ENCODE peak calls at places on chromosome 7, in five cellular contexts. One of them, this sample, is unnamed.

GRCh38 chr7:74180866-74181265 is 6.7 kb downstream of the EIF4H start:
- DNase-seq in WERI-Rb-1: no peak
- DNase-seq in ACHN: no peak
- DNase-seq in CD8-positive, alpha-beta T cell: no peak
- DNase-seq in activated naive CD4-positive, alpha-beta T cell treated with Interleukin-2 at 50 U/mL for 16 hours: no peak
- DNase-seq in this sample: no peak

GRCh38 chr7:133770863-133771492 is 356.2 kb upstream of the LRGUK start:
- DNase-seq in activated naive CD4-positive, alpha-beta T cell treated with Interleukin-2 at 50 U/mL for 16 hours: no peak
- DNase-seq in WERI-Rb-1: no peak
- DNase-seq in CD8-positive, alpha-beta T cell: no peak
- DNase-seq in ACHN: peak; percentile 90
- DNase-seq in this sample: peak; percentile 74

GRCh38 chr7:44595934-44596635 is 10.3 kb upstream of the OGDH start:
- DNase-seq in CD8-positive, alpha-beta T cell: no peak
- DNase-seq in WERI-Rb-1: no peak
- DNase-seq in activated naive CD4-positive, alpha-beta T cell treated with Interleukin-2 at 50 U/mL for 16 hours: no peak
- DNase-seq in ACHN: peak; percentile 48
- DNase-seq in this sample: peak; percentile 79

GRCh38 chr7:120843121-120843520 is 14.8 kb downstream of the TSPAN12 start:
- DNase-seq in ACHN: no peak
- DNase-seq in activated naive CD4-positive, alpha-beta T cell treated with Interleukin-2 at 50 U/mL for 16 hours: no peak
- DNase-seq in CD8-positive, alpha-beta T cell: no peak
- DNase-seq in WERI-Rb-1: no peak
- DNase-seq in this sample: no peak

GRCh38 chr7:91299952-91300775 is 35.9 kb downstream of the FZD1 start:
- DNase-seq in activated naive CD4-positive, alpha-beta T cell treated with Interleukin-2 at 50 U/mL for 16 hours: no peak
- DNase-seq in CD8-positive, alpha-beta T cell: no peak
- DNase-seq in ACHN: no peak
- DNase-seq in WERI-Rb-1: no peak
- DNase-seq in this sample: no peak

GRCh38 chr7:4765776-4766490 is 9.5 kb upstream of the AP5Z1 start:
- DNase-seq in ACHN: no peak
- DNase-seq in activated naive CD4-positive, alpha-beta T cell treated with Interleukin-2 at 50 U/mL for 16 hours: no peak
- DNase-seq in WERI-Rb-1: no peak
- DNase-seq in CD8-positive, alpha-beta T cell: peak; percentile 6
- DNase-seq in this sample: no peak

GRCh38 chr7:137874390-137874789 is 27.6 kb upstream of the DGKI start:
- DNase-seq in CD8-positive, alpha-beta T cell: no peak
- DNase-seq in activated naive CD4-positive, alpha-beta T cell treated with Interleukin-2 at 50 U/mL for 16 hours: no peak
- DNase-seq in ACHN: peak; percentile 81
- DNase-seq in WERI-Rb-1: no peak
- DNase-seq in this sample: peak; percentile 83

GRCh38 chr7:2003931-2004812 is 228.6 kb downstream of the MAD1L1 start:
- DNase-seq in WERI-Rb-1: no peak
- DNase-seq in ACHN: no peak
- DNase-seq in activated naive CD4-positive, alpha-beta T cell treated with Interleukin-2 at 50 U/mL for 16 hours: no peak
- DNase-seq in CD8-positive, alpha-beta T cell: peak; percentile 17
- DNase-seq in this sample: no peak

GRCh38 chr7:151924508-151924907 is 31.7 kb upstream of the GALNTL5 start:
- DNase-seq in WERI-Rb-1: no peak
- DNase-seq in CD8-positive, alpha-beta T cell: no peak
- DNase-seq in activated naive CD4-positive, alpha-beta T cell treated with Interleukin-2 at 50 U/mL for 16 hours: no peak
- DNase-seq in ACHN: no peak
- DNase-seq in this sample: no peak

GRCh38 chr7:104008107-104008506 is 18.6 kb upstream of the RELN start:
- DNase-seq in WERI-Rb-1: no peak
- DNase-seq in activated naive CD4-positive, alpha-beta T cell treated with Interleukin-2 at 50 U/mL for 16 hours: no peak
- DNase-seq in CD8-positive, alpha-beta T cell: no peak
- DNase-seq in ACHN: no peak
- DNase-seq in this sample: no peak

GRCh38 chr7:140677496-140677895 is 4.8 kb downstream of the ADCK2 start:
- DNase-seq in activated naive CD4-positive, alpha-beta T cell treated with Interleukin-2 at 50 U/mL for 16 hours: no peak
- DNase-seq in ACHN: no peak
- DNase-seq in CD8-positive, alpha-beta T cell: no peak
- DNase-seq in WERI-Rb-1: no peak
- DNase-seq in this sample: no peak

GRCh38 chr7:28957064-28957821 is 887 bp downstream of the TRIL start:
- DNase-seq in WERI-Rb-1: peak; percentile 31
- DNase-seq in activated naive CD4-positive, alpha-beta T cell treated with Interleukin-2 at 50 U/mL for 16 hours: no peak
- DNase-seq in ACHN: no peak
- DNase-seq in CD8-positive, alpha-beta T cell: no peak
- DNase-seq in this sample: no peak

GRCh38 chr7:45456747-45457146 is 117.4 kb upstream of the ADCY1 start:
- DNase-seq in activated naive CD4-positive, alpha-beta T cell treated with Interleukin-2 at 50 U/mL for 16 hours: no peak
- DNase-seq in WERI-Rb-1: no peak
- DNase-seq in CD8-positive, alpha-beta T cell: no peak
- DNase-seq in ACHN: no peak
- DNase-seq in this sample: no peak

GRCh38 chr7:17849504-17849903 is 90.8 kb downstream of the SNX13 start:
- DNase-seq in WERI-Rb-1: no peak
- DNase-seq in activated naive CD4-positive, alpha-beta T cell treated with Interleukin-2 at 50 U/mL for 16 hours: no peak
- DNase-seq in CD8-positive, alpha-beta T cell: no peak
- DNase-seq in ACHN: no peak
- DNase-seq in this sample: no peak

GRCh38 chr7:26664735-26665420 is 199.5 kb downstream of the SKAP2 start:
- DNase-seq in WERI-Rb-1: no peak
- DNase-seq in activated naive CD4-positive, alpha-beta T cell treated with Interleukin-2 at 50 U/mL for 16 hours: peak; percentile 10
- DNase-seq in ACHN: peak; percentile 89
- DNase-seq in CD8-positive, alpha-beta T cell: peak; percentile 55
- DNase-seq in this sample: peak; percentile 64

GRCh38 chr7:49483142-49483541 is 290.3 kb upstream of the VWC2 start:
- DNase-seq in ACHN: peak; percentile 54
- DNase-seq in activated naive CD4-positive, alpha-beta T cell treated with Interleukin-2 at 50 U/mL for 16 hours: no peak
- DNase-seq in CD8-positive, alpha-beta T cell: no peak
- DNase-seq in WERI-Rb-1: peak; percentile 15
- DNase-seq in this sample: peak; percentile 9

GRCh38 chr7:98178321-98178720 is 32.9 kb upstream of the BHLHA15 start:
- DNase-seq in activated naive CD4-positive, alpha-beta T cell treated with Interleukin-2 at 50 U/mL for 16 hours: no peak
- DNase-seq in ACHN: no peak
- DNase-seq in CD8-positive, alpha-beta T cell: no peak
- DNase-seq in WERI-Rb-1: no peak
- DNase-seq in this sample: no peak

GRCh38 chr7:157676456-157677255 is 339.9 kb downstream of the DNAJB6 start:
- DNase-seq in activated naive CD4-positive, alpha-beta T cell treated with Interleukin-2 at 50 U/mL for 16 hours: no peak
- DNase-seq in WERI-Rb-1: no peak
- DNase-seq in ACHN: no peak
- DNase-seq in CD8-positive, alpha-beta T cell: no peak
- DNase-seq in this sample: no peak

GRCh38 chr7:47581821-47582747 is at the start of gene TNS3:
- DNase-seq in activated naive CD4-positive, alpha-beta T cell treated with Interleukin-2 at 50 U/mL for 16 hours: no peak
- DNase-seq in CD8-positive, alpha-beta T cell: no peak
- DNase-seq in ACHN: peak; percentile 73
- DNase-seq in WERI-Rb-1: peak; percentile 54
- DNase-seq in this sample: no peak

GRCh38 chr7:70884809-70885208 is 247.1 kb upstream of the GALNT17 start:
- DNase-seq in WERI-Rb-1: no peak
- DNase-seq in ACHN: no peak
- DNase-seq in activated naive CD4-positive, alpha-beta T cell treated with Interleukin-2 at 50 U/mL for 16 hours: no peak
- DNase-seq in CD8-positive, alpha-beta T cell: no peak
- DNase-seq in this sample: no peak

GRCh38 chr7:7104971-7105370 is 77.4 kb upstream of the C1GALT1 start:
- DNase-seq in ACHN: no peak
- DNase-seq in activated naive CD4-positive, alpha-beta T cell treated with Interleukin-2 at 50 U/mL for 16 hours: no peak
- DNase-seq in WERI-Rb-1: no peak
- DNase-seq in CD8-positive, alpha-beta T cell: no peak
- DNase-seq in this sample: no peak

GRCh38 chr7:148664319-148664718 is 34.4 kb upstream of the CUL1 start:
- DNase-seq in CD8-positive, alpha-beta T cell: no peak
- DNase-seq in activated naive CD4-positive, alpha-beta T cell treated with Interleukin-2 at 50 U/mL for 16 hours: no peak
- DNase-seq in WERI-Rb-1: no peak
- DNase-seq in ACHN: no peak
- DNase-seq in this sample: no peak

GRCh38 chr7:2015251-2015871 is 217.4 kb downstream of the MAD1L1 start:
- DNase-seq in WERI-Rb-1: no peak
- DNase-seq in CD8-positive, alpha-beta T cell: peak; percentile 13
- DNase-seq in activated naive CD4-positive, alpha-beta T cell treated with Interleukin-2 at 50 U/mL for 16 hours: no peak
- DNase-seq in ACHN: no peak
- DNase-seq in this sample: no peak